ENCODE peak calls at places on chromosomes 13 and 19, in ten cellular contexts. J, H, G, E, T, B, V, N, W and Y are unnamed samples.

GRCh38 chr13:112777637-112778406 is 88.0 kb downstream of the ATP11A start:
- DNase-seq in J (no peak), H (no peak), G (no peak), E (no peak), T (no peak), B (no peak), V (no peak), N (no peak), W (no peak), Y (no peak)

GRCh38 chr13:60944863-60945262 is 470.8 kb downstream of the PCDH20 start:
- DNase-seq in J (no peak), H (no peak), G (no peak), E (no peak), T (no peak), B (no peak), V (no peak), N (no peak), W (no peak), Y (no peak)

GRCh38 chr13:74870865-74871264 is 611.1 kb downstream of the TBC1D4 start:
- DNase-seq in J (no peak), H (no peak), G (no peak), E (no peak), T (no peak), B (no peak), V (no peak), N (no peak), W (peak), Y (no peak)

GRCh38 chr19:45528149-45528743 is 21.0 kb downstream of the VASP start:
- DNase-seq in J (peak), H (no peak), G (no peak), E (no peak), T (no peak), B (no peak), V (no peak), N (peak), W (peak), Y (no peak)

GRCh38 chr19:30244533-30244932 is 127.7 kb upstream of the ZNF536 start:
- DNase-seq in J (no peak), H (no peak), G (no peak), E (no peak), T (no peak), B (no peak), V (no peak), N (no peak), W (no peak), Y (no peak)

GRCh38 chr13:94395889-94396288 is 83.6 kb downstream of the DCT start:
- DNase-seq in J (no peak), H (no peak), G (no peak), E (no peak), T (no peak), B (no peak), V (no peak), N (no peak), W (no peak), Y (no peak)

GRCh38 chr19:33134571-33135041 is 2.7 kb downstream of the WDR88 start:
- DNase-seq in J (peak), H (no peak), G (no peak), E (no peak), T (no peak), B (peak), V (no peak), N (no peak), W (no peak), Y (peak)

GRCh38 chr19:38196948-38197656 is 26.9 kb downstream of the DPF1 start:
- DNase-seq in J (no peak), H (no peak), G (no peak), E (no peak), T (no peak), B (no peak), V (no peak), N (no peak), W (no peak), Y (no peak)

GRCh38 chr13:28059214-28059613 is 41.2 kb downstream of the FLT3 start:
- DNase-seq in J (peak), H (no peak), G (no peak), E (no peak), T (no peak), B (no peak), V (peak), N (no peak), W (peak), Y (no peak)

GRCh38 chr19:45125975-45126493 is 33.1 kb downstream of the PPP1R37 start:
- DNase-seq in J (peak), H (peak), G (no peak), E (peak), T (peak), B (peak), V (peak), N (no peak), W (peak), Y (peak)

GRCh38 chr19:55070755-55071502 is 4.7 kb upstream of the EPS8L1 start:
- DNase-seq in J (no peak), H (no peak), G (peak), E (no peak), T (no peak), B (no peak), V (peak), N (peak), W (peak), Y (no peak)

GRCh38 chr19:16216744-16217670 is 19.3 kb downstream of the AP1M1 start:
- DNase-seq in J (no peak), H (no peak), G (no peak), E (no peak), T (no peak), B (no peak), V (no peak), N (no peak), W (no peak), Y (no peak)

GRCh38 chr13:113769881-113770280 is 10.9 kb downstream of the TMEM255B start:
- DNase-seq in J (no peak), H (no peak), G (peak), E (no peak), T (peak), B (no peak), V (no peak), N (no peak), W (no peak), Y (no peak)

GRCh38 chr19:46821512-46822359 is 28.9 kb downstream of the AP2S1 start:
- DNase-seq in J (peak), H (no peak), G (peak), E (peak), T (peak), B (peak), V (no peak), N (no peak), W (no peak), Y (peak)

GRCh38 chr13:34172048-34172447 is 354.1 kb downstream of the RFC3 start:
- DNase-seq in J (no peak), H (no peak), G (no peak), E (no peak), T (no peak), B (no peak), V (no peak), N (no peak), W (peak), Y (no peak)

GRCh38 chr13:97849305-97849704 is 104.2 kb upstream of the IPO5 start:
- DNase-seq in J (peak), H (no peak), G (no peak), E (no peak), T (no peak), B (no peak), V (no peak), N (no peak), W (peak), Y (peak)

DNA sequence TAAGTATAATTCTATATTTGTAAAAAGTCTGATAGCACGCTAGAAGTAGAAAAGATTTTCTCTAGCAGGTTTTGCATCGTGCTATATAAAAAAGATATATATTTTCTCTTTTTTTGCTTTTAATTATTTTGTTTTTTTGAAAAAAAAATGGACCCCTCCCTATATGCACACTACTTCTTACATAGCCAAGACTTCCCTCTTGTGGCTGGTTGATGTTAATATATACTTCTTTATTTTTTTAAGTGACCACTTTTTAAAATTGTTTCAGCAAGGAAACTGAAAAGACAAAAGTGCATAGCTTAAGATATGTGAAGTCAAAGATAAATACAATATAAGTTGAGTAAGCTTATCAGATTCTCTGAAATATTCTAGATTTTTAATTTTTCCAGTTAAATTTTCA is 1202.8 kb downstream of the DIAPH3 start:
- DNase-seq in J (peak), H (no peak), G (no peak), E (no peak), T (no peak), B (no peak), V (no peak), N (no peak), W (peak), Y (peak)
- TF ChIP-seq CTCF in J (peak), H (no peak), G (no peak), E (peak), T (peak), B (peak), V (no peak), N (no peak), W (no peak), Y (no peak)

GRCh38 chr13:19959141-19959830 is 759 bp downstream of the ZMYM2 start:
- DNase-seq in J (peak), H (peak), G (peak), E (peak), T (peak), B (peak), V (peak), N (peak), W (peak), Y (peak)
- TF ChIP-seq CTCF in J (no peak), H (peak), G (no peak), E (no peak), T (peak), B (peak), V (peak), N (no peak), W (no peak), Y (peak)

DNA sequence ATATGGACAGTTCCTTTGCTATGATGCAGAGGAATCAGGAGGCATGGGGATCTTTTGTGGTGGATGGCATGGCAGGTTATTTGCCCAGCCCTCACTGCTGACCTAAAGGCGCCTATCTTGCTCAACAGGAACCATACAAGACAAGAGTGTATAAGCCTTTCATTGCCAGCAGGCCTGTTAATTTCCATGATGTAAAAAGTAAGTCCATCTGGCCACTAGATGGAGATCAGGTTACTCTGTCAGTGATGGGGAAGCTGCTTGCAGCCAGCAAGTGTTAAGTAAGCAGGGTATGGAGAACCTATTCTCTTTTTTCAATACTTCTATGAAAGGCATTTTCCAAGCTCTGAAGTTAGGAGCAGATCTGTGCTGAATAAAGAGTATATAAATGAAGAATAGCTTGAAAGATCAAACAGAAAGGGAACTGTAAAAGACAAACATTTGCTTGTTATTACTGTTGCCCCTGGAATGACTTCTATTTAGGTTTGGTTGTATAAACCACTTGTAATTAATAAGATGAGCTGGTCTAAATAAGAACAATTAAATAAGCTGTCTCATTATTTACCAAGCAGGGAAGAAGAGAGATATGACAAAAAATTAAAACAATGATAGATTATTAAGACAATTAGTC is 210.9 kb downstream of the RGCC start:
- DNase-seq in J (peak), H (no peak), G (no peak), E (no peak), T (no peak), B (peak), V (peak), N (no peak), W (peak), Y (peak)
- TF ChIP-seq CTCF in J (peak), H (peak), G (peak), E (peak), T (peak), B (peak), V (peak), N (peak), W (peak), Y (peak)

GRCh38 chr13:79340490-79340889 is 65.6 kb downstream of the RBM26 start:
- DNase-seq in J (no peak), H (no peak), G (no peak), E (no peak), T (no peak), B (no peak), V (no peak), N (no peak), W (no peak), Y (no peak)
- TF ChIP-seq CTCF in J (peak), H (no peak), G (no peak), E (no peak), T (no peak), B (no peak), V (no peak), N (peak), W (no peak), Y (no peak)

GRCh38 chr13:38641164-38641948 is 45.5 kb upstream of the FREM2 start:
- DNase-seq in J (no peak), H (no peak), G (no peak), E (no peak), T (no peak), B (no peak), V (no peak), N (no peak), W (peak), Y (no peak)
- TF ChIP-seq CTCF in J (peak), H (no peak), G (no peak), E (peak), T (peak), B (peak), V (peak), N (peak), W (peak), Y (no peak)